ENCODE peak calls at places on chromosomes 11 and 22, in five cellular contexts. J is A549, U is thoracic aorta, W is pancreas, H is neural progenitor cell. A is an unnamed sample.

GRCh38 chr11:119797137-119797611 is 68.2 kb upstream of the NECTIN1 start:
- DNase-seq in H (peak; percentile 90), U (no peak), W (peak; percentile 29), J (no peak), A (no peak)

GRCh38 chr11:32451808-32452207 is 16.5 kb upstream of the WT1 start:
- DNase-seq in H (no peak), J (no peak), U (no peak), W (no peak), A (no peak)

GRCh38 chr11:15212876-15213275 is 98.2 kb downstream of the INSC start:
- DNase-seq in J (no peak), H (no peak), W (no peak), U (no peak), A (no peak)

GRCh38 chr11:91664521-91664920 is 560.1 kb upstream of the FAT3 start:
- DNase-seq in U (no peak), W (no peak), H (peak; percentile 3), J (peak; percentile 4), A (no peak)

GRCh38 chr11:15714641-15715399 is 600.1 kb downstream of the INSC start:
- DNase-seq in H (no peak), J (no peak), W (no peak), U (no peak), A (no peak)

GRCh38 chr11:96338910-96339703 is 3.9 kb downstream of the MAML2 start:
- DNase-seq in U (no peak), J (no peak), W (no peak), H (no peak), A (no peak)

GRCh38 chr11:17719940-17720795 is 797 bp downstream of the MYOD1 start:
- DNase-seq in H (peak; percentile 89), W (no peak), U (no peak), J (no peak), A (peak; percentile 61)

GRCh38 chr22:49238181-49239141 is 589.2 kb downstream of the BRD1 start:
- DNase-seq in W (no peak), H (no peak), U (no peak), J (no peak), A (no peak)

GRCh38 chr11:16240687-16241086 is 115.7 kb downstream of the SOX6 start:
- DNase-seq in U (no peak), W (no peak), H (no peak), J (no peak), A (no peak)

GRCh38 chr11:45457649-45458048 is 171.5 kb upstream of the SYT13 start:
- DNase-seq in W (no peak), H (no peak), J (no peak), U (no peak), A (no peak)

GRCh38 chr11:78218707-78219492 is 30.2 kb downstream of the USP35 start:
- DNase-seq in W (no peak), J (no peak), H (no peak), U (no peak), A (no peak)

GRCh38 chr11:116702772-116703360 is 69.9 kb downstream of the BUD13 start:
- DNase-seq in U (no peak), J (no peak), W (peak; percentile 14), H (no peak), A (no peak)

GRCh38 chr22:30262917-30263741 is 3.5 kb downstream of the OSM start:
- DNase-seq in W (peak; percentile 91), J (no peak), H (peak; percentile 89), U (no peak), A (peak; percentile 83)

GRCh38 chr11:67691149-67691548 is 16.7 kb upstream of the ALDH3B2 start:
- DNase-seq in H (peak; percentile 30), W (no peak), U (no peak), J (no peak), A (no peak)

GRCh38 chr11:71213696-71214552 is 38.5 kb downstream of the SHANK2 start:
- DNase-seq in W (peak; percentile 37), U (no peak), J (no peak), H (no peak), A (no peak)

GRCh38 chr11:121249039-121249663 is 43.4 kb upstream of the SC5D start:
- DNase-seq in U (no peak), W (no peak), H (peak; percentile 51), J (peak; percentile 31), A (no peak)

GRCh38 chr11:76670475-76671235 is at the start of gene LRRC32:
- DNase-seq in U (no peak), H (peak; percentile 78), J (no peak), W (peak; percentile 69), A (peak; percentile 48)

GRCh38 chr22:30079952-30080533 is at the start of gene HORMAD2:
- DNase-seq in U (no peak), H (peak; percentile 96), W (no peak), J (no peak), A (no peak)

GRCh38 chr11:117315285-117316196 is 515 bp downstream of the BACE1 start:
- DNase-seq in W (peak; percentile 61), J (no peak), H (no peak), U (no peak), A (no peak)

GRCh38 chr11:120169981-120170698 is 32.2 kb upstream of the TRIM29 start:
- DNase-seq in J (no peak), H (no peak), W (no peak), U (no peak), A (no peak)

GRCh38 chr11:123273616-123274015 is 78.6 kb upstream of the CLMP start:
- DNase-seq in U (no peak), W (no peak), H (no peak), J (no peak), A (no peak)

DNA sequence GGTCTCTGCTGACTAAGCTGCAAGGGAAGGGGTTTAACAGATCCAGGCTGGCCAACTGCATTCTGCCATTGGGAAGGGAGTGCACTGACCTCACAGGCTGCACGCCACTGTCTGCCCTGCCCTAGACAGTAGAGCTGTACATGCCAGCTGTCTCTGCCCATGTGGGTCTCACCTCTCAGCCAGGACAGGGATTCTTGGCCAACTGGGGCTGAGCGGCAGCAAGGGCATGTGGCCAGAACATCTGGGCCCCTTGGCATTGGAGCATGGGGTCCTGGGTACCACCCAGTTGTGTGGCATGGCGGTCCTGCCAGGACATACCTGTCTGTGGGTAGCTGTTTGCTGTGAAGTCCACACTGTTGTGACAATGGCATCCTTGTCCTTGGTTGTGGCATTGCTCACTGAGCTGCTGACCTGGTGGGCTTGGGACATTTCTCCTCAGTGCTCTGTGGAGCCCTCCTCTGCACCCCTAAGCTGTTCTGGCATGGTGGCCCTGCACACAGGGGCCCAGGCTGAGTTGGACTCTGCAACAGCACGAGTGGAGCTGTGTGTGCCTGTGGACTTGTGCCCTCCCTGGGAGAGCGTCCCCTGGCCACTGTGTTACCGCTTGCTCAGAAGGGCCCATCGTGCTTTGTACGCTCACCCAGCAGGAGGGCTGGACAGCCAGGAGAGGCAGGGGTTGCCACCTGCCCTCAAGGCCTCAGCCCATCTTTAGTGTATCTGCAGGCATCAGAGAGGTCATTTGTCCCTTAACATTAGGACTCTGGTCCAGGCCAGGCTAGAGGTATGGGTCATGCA is 46.7 kb downstream of the MED15 start:
- DNase-seq in U (no peak), J (no peak), H (no peak), W (no peak), A (no peak)
- H3K27ac ChIP-seq in U (peak overlapping the region; percentile 98), J (no peak overlapping the region), H (no peak overlapping the region), W (no peak overlapping the region), A (no peak overlapping the region)

GRCh38 chr11:61725632-61726280 is 26.7 kb upstream of the MYRF start:
- DNase-seq in W (no peak), H (no peak), U (no peak), J (no peak), A (peak; percentile 39)
- H3K27ac ChIP-seq in W (no peak overlapping the region), H (no peak overlapping the region), U (no peak overlapping the region), J (no peak overlapping the region), A (no peak overlapping the region)

GRCh38 chr11:125933030-125933813 is 12.6 kb upstream of the VSIG10L2 start:
- DNase-seq in U (no peak), H (no peak), W (no peak), J (no peak), A (no peak)
- H3K27ac ChIP-seq in U (no peak overlapping the region), H (no peak overlapping the region), W (no peak overlapping the region), J (no peak overlapping the region), A (no peak overlapping the region)

GRCh38 chr11:111395081-111395480 is 16.0 kb upstream of the POU2AF1 start:
- DNase-seq in H (no peak), U (no peak), W (no peak), J (no peak), A (no peak)
- H3K27ac ChIP-seq in H (no peak overlapping the region), U (no peak overlapping the region), W (peak overlapping the region; percentile 41), J (no peak overlapping the region), A (no peak overlapping the region)

GRCh38 chr11:68741536-68741935 is 9.8 kb downstream of the TESMIN start:
- DNase-seq in W (no peak), U (no peak), J (no peak), H (no peak), A (no peak)

GRCh38 chr11:68735125-68735524 is 16.2 kb downstream of the TESMIN start:
- DNase-seq in U (no peak), H (no peak), J (no peak), W (no peak), A (no peak)

GRCh38 chr11:68735626-68736025 is 15.7 kb downstream of the TESMIN start:
- DNase-seq in U (no peak), W (no peak), J (no peak), H (no peak), A (no peak)
- H3K27ac ChIP-seq in U (no peak overlapping the region), W (no peak overlapping the region), J (no peak overlapping the region), H (no peak overlapping the region), A (no peak overlapping the region)

GRCh38 chr11:33987545-33987944 is 64.0 kb upstream of the CAPRIN1 start:
- DNase-seq in J (no peak), H (no peak), U (no peak), W (no peak), A (no peak)
- H3K27ac ChIP-seq in J (no peak overlapping the region), H (no peak overlapping the region), U (no peak overlapping the region), W (no peak overlapping the region), A (no peak overlapping the region)